ENCODE peak calls at places on chromosome X, in eight cellular contexts. W, N, F, Z, B, U, A and M are unnamed samples.

GRCh38 chrX:10741496-10742048 is 121.2 kb upstream of the MID1 start:
- DNase-seq in W (no peak), N (no peak), F (no peak), Z (no peak), B (no peak), U (no peak), A (no peak), M (no peak)

GRCh38 chrX:15915959-15916703 is 61.5 kb upstream of the AP1S2 start:
- DNase-seq in W (no peak), N (no peak), F (no peak), Z (no peak), B (no peak), U (no peak), A (no peak), M (no peak)

GRCh38 chrX:100695302-100695701 is 36.6 kb downstream of the SYTL4 start:
- DNase-seq in W (no peak), N (no peak), F (no peak), Z (no peak), B (no peak), U (no peak), A (no peak), M (peak)

GRCh38 chrX:24426340-24426913 is 38.7 kb upstream of the PDK3 start:
- DNase-seq in W (no peak), N (no peak), F (no peak), Z (no peak), B (peak), U (no peak), A (no peak), M (peak)

GRCh38 chrX:80098038-80098437 is 83.5 kb downstream of the TBX22 start:
- DNase-seq in W (no peak), N (no peak), F (no peak), Z (no peak), B (no peak), U (no peak), A (no peak), M (no peak)

GRCh38 chrX:71998836-71999509 is 88.3 kb downstream of the NHSL2 start:
- DNase-seq in W (no peak), N (peak), F (peak), Z (peak), B (no peak), U (no peak), A (peak), M (peak)

GRCh38 chrX:135328421-135329005 is 19.2 kb downstream of the ETDC start:
- DNase-seq in W (no peak), N (no peak), F (no peak), Z (no peak), B (no peak), U (no peak), A (no peak), M (no peak)

GRCh38 chrX:120120223-120120622 is 4.5 kb upstream of the RHOXF1 start:
- DNase-seq in W (no peak), N (no peak), F (no peak), Z (no peak), B (no peak), U (no peak), A (no peak), M (no peak)

GRCh38 chrX:72685810-72686465 is 28.2 kb downstream of the PHKA1 start:
- DNase-seq in W (no peak), N (no peak), F (no peak), Z (no peak), B (no peak), U (no peak), A (no peak), M (no peak)

GRCh38 chrX:38220936-38221386 is 290 bp upstream of the SRPX start:
- DNase-seq in W (peak), N (no peak), F (no peak), Z (no peak), B (no peak), U (no peak), A (no peak), M (no peak)

GRCh38 chrX:16511776-16512400 is 138.1 kb upstream of the S100G start:
- DNase-seq in W (no peak), N (no peak), F (no peak), Z (no peak), B (no peak), U (no peak), A (no peak), M (no peak)

GRCh38 chrX:72271812-72272211 is 5.2 kb downstream of the RPS4X start:
- DNase-seq in W (no peak), N (no peak), F (no peak), Z (no peak), B (no peak), U (no peak), A (no peak), M (no peak)

GRCh38 chrX:130216312-130216711 is 44.5 kb downstream of the RAB33A start:
- DNase-seq in W (no peak), N (no peak), F (no peak), Z (no peak), B (no peak), U (no peak), A (no peak), M (no peak)

GRCh38 chrX:8783100-8784098 is 17.8 kb downstream of the FAM9A start:
- DNase-seq in W (peak), N (no peak), F (peak), Z (no peak), B (no peak), U (no peak), A (peak), M (peak)

GRCh38 chrX:40105791-40106676 is 8.3 kb upstream of the BCOR start:
- DNase-seq in W (peak), N (peak), F (peak), Z (no peak), B (no peak), U (peak), A (peak), M (peak)

GRCh38 chrX:55201930-55202579 is 18.1 kb upstream of the PAGE5 start:
- DNase-seq in W (no peak), N (no peak), F (no peak), Z (no peak), B (no peak), U (no peak), A (no peak), M (no peak)

GRCh38 chrX:25523574-25523973 is 507.8 kb upstream of the ARX start:
- DNase-seq in W (peak), N (peak), F (peak), Z (no peak), B (no peak), U (no peak), A (no peak), M (peak)

GRCh38 chrX:9595131-9595530 is 130.3 kb downstream of the TBL1X start:
- DNase-seq in W (peak), N (no peak), F (no peak), Z (peak), B (no peak), U (peak), A (no peak), M (no peak)

GRCh38 chrX:53283099-53283498 is 1.7 kb upstream of the IQSEC2 start:
- DNase-seq in W (no peak), N (no peak), F (no peak), Z (no peak), B (no peak), U (no peak), A (no peak), M (no peak)

GRCh38 chrX:153703036-153703370 is 15.3 kb downstream of the SLC6A8 start:
- DNase-seq in W (peak), N (no peak), F (no peak), Z (no peak), B (no peak), U (peak), A (no peak), M (no peak)

GRCh38 chrX:14032383-14032782 is 2.7 kb upstream of the GEMIN8 start:
- DNase-seq in W (no peak), N (peak), F (peak), Z (peak), B (no peak), U (no peak), A (peak), M (peak)